ENCODE peak calls at places on chromosomes 6 and 20, in nine cellular contexts. U is MV-4-11; N is GM12865; F is brain microvascular endothelial cell; X is stimulated activated naive CD8-positive, alpha-beta T cell treated with anti-CD3 and anti-CD28 coated beads, Interleukin-15, amount 100 ng/mL, for 72 hours; K is KG1; M is WERI-Rb-1; T is AG09309; C is glutamatergic neuron. L is an unnamed sample.

GRCh38 chr6:47464052-47464451 is 13.5 kb upstream of the CD2AP start:
- DNase-seq in U (no peak), N (no peak), F (no peak), X (no peak), K (no peak), M (no peak), T (no peak), C (no peak), L (peak; percentile 69)

GRCh38 chr6:132054525-132054924 is 103.4 kb upstream of the CCN2 start:
- DNase-seq in U (peak; percentile 29), N (no peak), F (peak; percentile 34), X (no peak), K (no peak), M (no peak), T (peak; percentile 44), C (no peak), L (peak; percentile 69)

GRCh38 chr6:87932361-87932760 is 115.3 kb upstream of the SPACA1 start:
- DNase-seq in U (no peak), N (no peak), F (no peak), X (no peak), K (no peak), M (no peak), T (no peak), C (no peak), L (no peak)

GRCh38 chr6:40431706-40432105 is 155.5 kb downstream of the LRFN2 start:
- DNase-seq in U (no peak), N (no peak), F (no peak), X (no peak), K (no peak), M (no peak), T (no peak), C (no peak), L (no peak)

GRCh38 chr6:56036911-56037310 is 161.5 kb upstream of the BMP5 start:
- DNase-seq in U (no peak), N (no peak), F (no peak), X (no peak), K (no peak), M (no peak), T (no peak), C (no peak), L (no peak)

GRCh38 chr6:132252113-132252512 is 149.2 kb downstream of the MOXD1 start:
- DNase-seq in U (no peak), N (no peak), F (no peak), X (no peak), K (no peak), M (peak; percentile 18), T (no peak), C (no peak), L (peak; percentile 96)

GRCh38 chr20:5090191-5090590 is 29.6 kb downstream of the PCNA start:
- DNase-seq in U (peak; percentile 93), N (peak; percentile 42), F (no peak), X (no peak), K (peak; percentile 13), M (no peak), T (no peak), C (no peak), L (no peak)

GRCh38 chr6:22102671-22103070 is 194.2 kb downstream of the PRL start:
- DNase-seq in U (peak; percentile 35), N (peak; percentile 63), F (no peak), X (peak; percentile 32), K (no peak), M (no peak), T (no peak), C (no peak), L (no peak)

GRCh38 chr6:163986313-163986712 is 571.8 kb downstream of the QKI start:
- DNase-seq in U (no peak), N (no peak), F (peak; percentile 38), X (no peak), K (no peak), M (no peak), T (no peak), C (no peak), L (no peak)

GRCh38 chr20:10218536-10219451 is at the start of gene SNAP25:
- DNase-seq in U (peak; percentile 59), N (peak; percentile 46), F (peak; percentile 68), X (peak; percentile 44), K (no peak), M (peak; percentile 93), T (no peak), C (peak; percentile 86), L (peak; percentile 81)

GRCh38 chr20:57393321-57394086 is 2.3 kb downstream of the RBM38 start:
- DNase-seq in U (no peak), N (no peak), F (no peak), X (no peak), K (no peak), M (no peak), T (no peak), C (no peak), L (no peak)

GRCh38 chr20:32823078-32823477 is 3.3 kb downstream of the MAPRE1 start:
- DNase-seq in U (peak; percentile 73), N (no peak), F (peak; percentile 68), X (no peak), K (no peak), M (peak; percentile 66), T (peak; percentile 62), C (no peak), L (peak; percentile 73)

L was measured in epithelial cell of esophagus.